ENCODE peak calls at places on chromosomes 5 and 9, in four cellular contexts. N is neuronal stem cell, O is H1, K is mesenchymal stem cell. M is an unnamed sample.

GRCh38 chr9:95218790-95219189 is 98.7 kb downstream of the FANCC start:
- DNase-seq in N (no peak), O (no peak), K (no peak), M (no peak)

GRCh38 chr5:109654455-109654854 is 35.3 kb upstream of the MAN2A1 start:
- DNase-seq in N (no peak), O (no peak), K (no peak), M (no peak)

GRCh38 chr5:125412561-125413535 is 666.4 kb upstream of the ZNF608 start:
- DNase-seq in N (peak; percentile 80), O (peak; percentile 62), K (peak; percentile 96), M (peak; percentile 41)

GRCh38 chr5:128536229-128536860 is 1.7 kb downstream of the FBN2 start:
- DNase-seq in N (peak; percentile 52), O (peak; percentile 50), K (peak; percentile 37), M (peak; percentile 36)

GRCh38 chr9:137444106-137444790 is 3.1 kb upstream of the ENTPD8 start:
- DNase-seq in N (no peak), O (no peak), K (no peak), M (no peak)

GRCh38 chr9:115880221-115880620 is 273.4 kb upstream of the PAPPA start:
- DNase-seq in N (no peak), O (no peak), K (no peak), M (no peak)

GRCh38 chr5:2737273-2738155 is 14.0 kb downstream of the IRX2 start:
- DNase-seq in N (no peak), O (peak; percentile 42), K (no peak), M (no peak)

GRCh38 chr5:128671861-128672414 is 133.9 kb upstream of the FBN2 start:
- DNase-seq in N (no peak), O (no peak), K (no peak), M (no peak)

GRCh38 chr9:128153947-128154695 is 4.9 kb downstream of the LCN2 start:
- DNase-seq in N (no peak), O (no peak), K (no peak), M (no peak)

GRCh38 chr9:21945606-21946005 is 48.6 kb downstream of the CDKN2A start:
- DNase-seq in N (no peak), O (no peak), K (no peak), M (no peak)

GRCh38 chr9:126336350-126337335 is 10.0 kb downstream of the MVB12B start:
- DNase-seq in N (no peak), O (no peak), K (no peak), M (no peak)

GRCh38 chr5:131462479-131462878 is 172.6 kb downstream of the RAPGEF6 start:
- DNase-seq in N (no peak), O (no peak), K (no peak), M (no peak)

GRCh38 chr9:107462691-107463090 is 26.9 kb downstream of the KLF4 start:
- DNase-seq in N (no peak), O (no peak), K (peak; percentile 80), M (peak; percentile 24)

GRCh38 chr5:55597014-55597981 is 62.5 kb upstream of the PLPP1 start:
- DNase-seq in N (no peak), O (peak; percentile 37), K (peak; percentile 91), M (no peak)
- H2BK12ac ChIP-seq in N (no peak overlapping the region), O (peak overlapping the region; percentile 6), K (peak overlapping the region; percentile 83), M (peak overlapping the region; percentile 99)

DNA sequence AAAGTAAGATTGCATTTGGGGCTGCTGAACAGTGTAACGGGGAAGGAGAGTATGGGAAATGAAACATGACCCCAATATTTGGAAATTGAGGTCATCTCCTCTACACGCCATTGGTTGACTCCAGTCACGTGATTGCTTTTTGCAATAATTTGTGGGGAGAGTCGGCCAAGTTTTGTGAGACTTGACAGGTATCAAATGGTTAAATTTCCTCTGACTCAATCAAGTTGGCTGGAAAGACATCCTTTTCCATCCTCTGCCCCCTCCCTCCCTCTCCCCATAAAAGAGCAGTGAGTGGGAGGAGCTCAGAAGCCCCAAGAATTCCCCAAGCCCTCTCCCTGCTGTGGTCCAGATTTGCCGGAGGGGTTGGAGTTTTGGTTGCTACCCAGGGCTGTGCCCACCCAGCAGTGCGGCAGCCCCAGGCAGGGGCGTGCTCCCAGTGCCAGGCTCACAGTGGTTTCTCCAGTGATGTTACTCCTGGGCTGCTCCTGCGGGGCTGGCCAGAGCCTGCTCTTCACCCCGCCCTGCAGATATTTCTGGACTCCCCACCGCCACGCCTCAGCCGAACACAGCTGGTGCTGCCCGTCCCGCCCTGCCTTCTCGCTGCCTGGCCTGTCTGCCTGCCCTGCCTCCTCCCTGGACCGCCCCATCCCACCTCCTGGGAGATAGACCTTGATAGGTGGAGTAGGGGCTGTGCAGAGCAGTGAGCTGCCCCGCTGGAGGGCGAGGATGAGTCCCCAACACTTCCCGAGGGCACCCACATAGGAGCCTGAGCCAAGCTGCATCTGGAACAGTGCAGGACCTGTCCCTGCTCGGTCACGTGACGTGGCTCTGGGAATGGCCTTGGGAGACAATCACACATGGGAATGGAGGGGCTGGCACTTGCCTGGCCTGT is 3.4 kb downstream of the COL5A1 start:
- DNase-seq in N (no peak), O (no peak), K (peak; percentile 95), M (peak; percentile 19)
- H2BK120ac ChIP-seq in N (peak overlapping the region; percentile 10), O (no peak overlapping the region), K (no peak overlapping the region), M (no peak overlapping the region)

GRCh38 chr5:32174011-32174866 is at the start of gene GOLPH3:
- DNase-seq in N (peak; percentile 89), O (peak; percentile 97), K (peak; percentile 92), M (peak; percentile 90)
- H2BK12ac ChIP-seq in N (peak within 1 kb of the TSS; percentile 58), O (peak within 1 kb of the TSS; percentile 60), K (peak within 1 kb of the TSS; percentile 94), M (peak within 1 kb of the TSS; percentile 1)

DNA sequence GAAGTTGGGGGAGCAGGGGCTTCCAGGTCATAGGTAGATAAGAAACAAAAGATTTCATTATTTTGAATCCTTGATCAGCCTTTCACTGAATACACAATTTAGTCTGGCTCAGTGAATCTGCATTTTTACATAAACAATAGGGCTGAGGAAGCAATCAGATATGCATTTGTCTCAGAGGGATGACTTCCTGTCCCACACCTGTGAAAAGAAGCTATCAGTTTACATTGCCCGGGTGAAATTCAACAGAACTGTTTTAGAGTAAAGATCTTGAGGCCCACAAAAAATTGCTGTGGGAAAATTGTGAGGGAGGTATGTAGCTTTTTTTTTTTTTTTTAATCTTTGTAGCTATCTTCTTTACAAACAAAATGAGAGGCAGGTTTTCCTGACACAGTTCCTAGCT is 38.3 kb downstream of the DNAJB5 start:
- DNase-seq in N (no peak), O (no peak), K (no peak), M (no peak)
- H2BK120ac ChIP-seq in N (no peak overlapping the region), O (no peak overlapping the region), K (no peak overlapping the region), M (no peak overlapping the region)

GRCh38 chr5:91006708-91007107 is 376.4 kb downstream of the ARRDC3 start:
- DNase-seq in N (no peak), O (no peak), K (no peak), M (no peak)
- H2BK12ac ChIP-seq in N (no peak overlapping the region), O (no peak overlapping the region), K (no peak overlapping the region), M (no peak overlapping the region)

GRCh38 chr9:16982780-16983179 is 112.3 kb upstream of the BNC2 start:
- DNase-seq in N (no peak), O (no peak), K (no peak), M (peak; percentile 11)

GRCh38 chr9:16985559-16986348 is 115.3 kb upstream of the BNC2 start:
- DNase-seq in N (no peak), O (no peak), K (no peak), M (no peak)

GRCh38 chr9:16992138-16992537 is 121.7 kb upstream of the BNC2 start:
- DNase-seq in N (no peak), O (no peak), K (no peak), M (no peak)

DNA sequence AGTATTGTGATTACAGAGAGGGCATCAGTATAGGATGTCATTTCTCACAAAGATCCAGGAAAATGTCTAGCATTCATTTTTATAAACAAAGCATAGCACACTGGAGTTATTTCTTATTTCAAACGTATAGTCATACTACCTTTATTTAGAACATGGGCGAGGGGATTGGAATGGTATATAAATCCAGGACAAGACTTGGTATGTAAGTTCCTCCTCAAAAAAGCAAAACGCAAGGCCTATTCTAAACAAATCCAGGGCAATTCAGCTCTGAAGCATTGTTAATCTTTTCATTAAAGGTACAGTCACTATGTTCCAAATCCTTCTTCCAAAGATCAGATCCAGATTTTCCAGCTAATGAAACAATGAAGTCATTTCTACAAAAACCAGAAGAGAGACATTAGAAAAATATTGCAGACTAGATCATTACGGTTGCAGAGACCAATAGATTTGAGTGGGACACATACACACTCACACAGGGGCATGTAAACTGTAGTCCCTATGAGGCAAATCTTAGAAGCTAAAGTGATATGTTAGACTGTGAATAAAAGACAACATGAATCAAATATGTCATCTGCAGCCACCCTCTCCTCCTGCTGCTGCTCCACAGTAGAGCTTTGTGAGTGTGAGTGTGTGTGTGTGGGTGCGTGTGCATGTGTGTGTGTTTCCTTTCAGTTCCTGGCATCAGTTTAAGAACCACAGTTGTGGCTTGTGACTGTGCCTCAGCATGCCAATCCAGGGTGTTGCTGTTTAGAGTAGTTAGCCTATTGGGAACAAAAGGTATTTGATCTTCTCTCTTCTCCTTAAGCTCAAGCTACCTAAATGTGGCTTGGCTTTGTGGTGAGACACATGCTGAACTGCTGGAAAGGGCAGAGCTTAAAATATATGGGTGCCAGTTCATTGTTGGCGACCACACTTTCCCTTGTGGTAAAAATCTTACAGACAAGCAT is 116.2 kb upstream of the BNC2 start:
- DNase-seq in N (no peak), O (no peak), K (peak; percentile 32), M (no peak)
- H2BK120ac ChIP-seq in N (no peak overlapping the region), O (no peak overlapping the region), K (no peak overlapping the region), M (no peak overlapping the region)

GRCh38 chr5:167307042-167307441 is 984.4 kb upstream of the WWC1 start:
- DNase-seq in N (no peak), O (no peak), K (no peak), M (no peak)

GRCh38 chr5:167315762-167316161 is 975.7 kb upstream of the WWC1 start:
- DNase-seq in N (no peak), O (no peak), K (no peak), M (no peak)

GRCh38 chr5:167305591-167306213 is 985.7 kb upstream of the WWC1 start:
- DNase-seq in N (no peak), O (no peak), K (no peak), M (no peak)

GRCh38 chr5:167311340-167311739 is 980.1 kb upstream of the WWC1 start:
- DNase-seq in N (no peak), O (no peak), K (no peak), M (no peak)
- H2BK12ac ChIP-seq in N (no peak overlapping the region), O (no peak overlapping the region), K (no peak overlapping the region), M (no peak overlapping the region)

DNA sequence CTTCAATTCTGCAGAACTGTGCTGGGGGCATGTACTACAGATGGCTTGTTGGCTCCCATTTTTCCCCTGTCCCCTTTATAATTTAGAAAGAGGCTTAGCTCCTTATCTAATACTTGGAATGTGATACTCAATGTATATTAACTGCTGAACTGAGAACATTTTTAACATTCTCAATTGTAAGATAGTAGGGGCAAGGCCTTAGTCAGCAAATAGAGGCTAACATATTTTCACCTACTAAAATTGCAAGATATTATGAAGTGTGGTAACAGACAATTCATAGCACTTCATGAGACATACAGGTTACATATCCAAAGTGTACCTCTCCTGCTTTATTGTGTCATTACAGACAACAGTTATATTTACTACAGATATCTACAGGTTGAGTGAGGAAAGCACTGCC is 118.2 kb upstream of the ZNF366 start:
- DNase-seq in N (no peak), O (no peak), K (no peak), M (no peak)
- H2BK120ac ChIP-seq in N (no peak overlapping the region), O (no peak overlapping the region), K (peak overlapping the region; percentile 95), M (no peak overlapping the region)

DNA sequence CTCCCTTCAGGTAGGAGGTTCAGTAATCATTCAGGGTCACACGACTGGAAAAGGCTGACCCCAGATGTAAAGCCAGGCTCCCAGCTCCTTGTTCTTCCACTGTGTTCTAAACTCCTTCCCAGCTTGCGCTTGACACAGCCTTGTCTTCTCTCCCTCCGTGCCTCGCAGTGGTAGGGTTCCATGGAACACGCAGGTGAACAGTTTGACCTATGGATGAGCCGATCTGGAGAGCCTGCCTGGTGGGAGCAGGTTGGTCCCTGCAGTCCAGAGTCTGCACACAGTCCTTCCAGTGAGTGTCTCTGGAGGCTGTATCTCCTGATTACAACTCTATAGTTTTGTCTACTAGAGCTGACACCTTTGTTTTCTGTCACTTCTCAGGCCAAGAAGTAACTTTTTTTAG is 85.9 kb downstream of the IQGAP2 start:
- DNase-seq in N (no peak), O (no peak), K (no peak), M (no peak)
- H2BK12ac ChIP-seq in N (no peak overlapping the region), O (peak overlapping the region; percentile 97), K (no peak overlapping the region), M (no peak overlapping the region)

M was measured in trophoblast cell.